ENCODE peak calls at places on chromosome 10, in nine cellular contexts. A is T-helper 1 cell; F is 8988T; R is type B pancreatic cell; H is central memory CD4-positive, alpha-beta T cell; E is endodermal cell; X is anterior cingulate cortex; G is mucosa of descending colon; O is GM13977. M is an unnamed sample.

GRCh38 chr10:100192350-100192749 is 6.5 kb upstream of the ERLIN1 start:
- DNase-seq in A (no peak), F (no peak), R (no peak), H (no peak), E (no peak), X (no peak), G (no peak), O (no peak), M (no peak)

GRCh38 chr10:97229322-97229721 is 43.6 kb upstream of the SLIT1 start:
- DNase-seq in A (no peak), F (no peak), R (no peak), H (no peak), E (no peak), X (no peak), G (no peak), O (no peak), M (no peak)

GRCh38 chr10:104937528-104937927 is 296.4 kb downstream of the SORCS3 start:
- DNase-seq in A (no peak), F (no peak), R (no peak), H (no peak), E (no peak), X (no peak), G (no peak), O (no peak), M (no peak)

GRCh38 chr10:128287099-128287498 is 160.9 kb upstream of the MKI67 start:
- DNase-seq in A (no peak), F (no peak), R (no peak), H (no peak), E (no peak), X (no peak), G (no peak), O (no peak), M (no peak)

GRCh38 chr10:102642553-102643345 is 1.5 kb upstream of the TRIM8 start:
- DNase-seq in A (peak; percentile 41), F (no peak), R (no peak), H (peak; percentile 63), E (peak; percentile 81), X (no peak), G (peak; percentile 80), O (peak; percentile 59), M (no peak)

GRCh38 chr10:110512461-110513187 is 14.9 kb downstream of the DUSP5 start:
- DNase-seq in A (no peak), F (no peak), R (no peak), H (no peak), E (no peak), X (no peak), G (no peak), O (no peak), M (no peak)

GRCh38 chr10:115572740-115573455 is 479.7 kb downstream of the ATRNL1 start:
- DNase-seq in A (no peak), F (peak; percentile 10), R (no peak), H (no peak), E (peak; percentile 80), X (no peak), G (no peak), O (no peak), M (peak; percentile 56)

GRCh38 chr10:79269969-79270368 is 77.3 kb upstream of the PPIF start:
- DNase-seq in A (no peak), F (no peak), R (no peak), H (no peak), E (no peak), X (no peak), G (no peak), O (no peak), M (no peak)

GRCh38 chr10:69549959-69550358 is 23.3 kb downstream of the NEUROG3 start:
- DNase-seq in A (no peak), F (no peak), R (no peak), H (no peak), E (no peak), X (no peak), G (no peak), O (no peak), M (no peak)

GRCh38 chr10:128078136-128078969 is 47.9 kb downstream of the MKI67 start:
- DNase-seq in A (no peak), F (peak; percentile 58), R (no peak), H (peak; percentile 25), E (peak; percentile 91), X (no peak), G (peak; percentile 69), O (peak; percentile 71), M (peak; percentile 83)

GRCh38 chr10:48523212-48523819 is 81.6 kb downstream of the ARHGAP22 start:
- DNase-seq in A (no peak), F (peak; percentile 69), R (peak; percentile 68), H (no peak), E (peak; percentile 89), X (no peak), G (no peak), O (no peak), M (peak; percentile 70)

GRCh38 chr10:43215758-43216455 is 51.0 kb downstream of the RASGEF1A start:
- DNase-seq in A (no peak), F (no peak), R (no peak), H (no peak), E (no peak), X (no peak), G (no peak), O (no peak), M (no peak)

GRCh38 chr10:95756796-95757657 is 1.1 kb downstream of the ENTPD1 start:
- DNase-seq in A (no peak), F (no peak), R (no peak), H (no peak), E (no peak), X (no peak), G (no peak), O (no peak), M (no peak)

GRCh38 chr10:94038024-94038423 is 44.3 kb downstream of the PLCE1 start:
- DNase-seq in A (no peak), F (no peak), R (no peak), H (no peak), E (peak; percentile 57), X (no peak), G (no peak), O (no peak), M (peak; percentile 16)

GRCh38 chr10:30782543-30783461 is 153.2 kb upstream of the LYZL2 start:
- DNase-seq in A (no peak), F (no peak), R (no peak), H (no peak), E (peak; percentile 47), X (no peak), G (no peak), O (peak; percentile 51), M (no peak)

GRCh38 chr10:103598654-103599115 is 105.2 kb downstream of the NEURL1 start:
- DNase-seq in A (no peak), F (peak; percentile 92), R (no peak), H (no peak), E (peak; percentile 88), X (peak; percentile 61), G (peak; percentile 66), O (peak; percentile 73), M (peak; percentile 90)

GRCh38 chr10:30637881-30638467 is 8.4 kb upstream of the LYZL2 start:
- DNase-seq in A (no peak), F (peak; percentile 18), R (no peak), H (no peak), E (peak; percentile 64), X (no peak), G (no peak), O (no peak), M (no peak)

GRCh38 chr10:70587045-70587658 is 15.4 kb downstream of the PRF1 start:
- DNase-seq in A (no peak), F (no peak), R (no peak), H (no peak), E (no peak), X (no peak), G (no peak), O (no peak), M (no peak)

GRCh38 chr10:13769926-13770325 is 183.2 kb downstream of the PRPF18 start:
- DNase-seq in A (no peak), F (no peak), R (no peak), H (no peak), E (no peak), X (no peak), G (no peak), O (no peak), M (no peak)

GRCh38 chr10:103281753-103282152 is 4.8 kb downstream of the INA start:
- DNase-seq in A (no peak), F (no peak), R (no peak), H (no peak), E (peak; percentile 93), X (peak; percentile 31), G (no peak), O (no peak), M (peak; percentile 83)

GRCh38 chr10:88149906-88150305 is 286.5 kb downstream of the PTEN start:
- DNase-seq in A (no peak), F (no peak), R (no peak), H (no peak), E (no peak), X (no peak), G (no peak), O (no peak), M (no peak)

GRCh38 chr10:71145352-71145945 is 66.9 kb upstream of the UNC5B start:
- DNase-seq in A (no peak), F (no peak), R (no peak), H (no peak), E (no peak), X (no peak), G (no peak), O (no peak), M (no peak)

GRCh38 chr10:9848981-9849380 is 1168.7 kb upstream of the CELF2 start:
- DNase-seq in A (no peak), F (no peak), R (no peak), H (no peak), E (no peak), X (no peak), G (no peak), O (no peak), M (no peak)

GRCh38 chr10:2986341-2986933 is 80.9 kb upstream of the PFKP start:
- DNase-seq in A (no peak), F (no peak), R (no peak), H (no peak), E (no peak), X (no peak), G (peak; percentile 77), O (no peak), M (no peak)

GRCh38 chr10:25125151-25125550 is 49.6 kb upstream of the GPR158 start:
- DNase-seq in A (no peak), F (no peak), R (no peak), H (no peak), E (peak; percentile 62), X (peak; percentile 27), G (no peak), O (no peak), M (peak; percentile 74)

GRCh38 chr10:95475827-95476481 is 85.2 kb downstream of the SORBS1 start:
- DNase-seq in A (no peak), F (no peak), R (no peak), H (no peak), E (peak; percentile 53), X (no peak), G (peak; percentile 91), O (no peak), M (no peak)

GRCh38 chr10:69614130-69614529 is 15.9 kb upstream of the FAM241B start:
- DNase-seq in A (no peak), F (no peak), R (no peak), H (no peak), E (no peak), X (no peak), G (no peak), O (no peak), M (no peak)

GRCh38 chr10:82757907-82758306 is 882.9 kb downstream of the NRG3 start:
- DNase-seq in A (no peak), F (no peak), R (no peak), H (no peak), E (no peak), X (no peak), G (no peak), O (no peak), M (no peak)

GRCh38 chr10:92146781-92147180 is 144.1 kb downstream of the CPEB3 start:
- DNase-seq in A (no peak), F (no peak), R (no peak), H (no peak), E (no peak), X (no peak), G (no peak), O (no peak), M (no peak)

GRCh38 chr10:119029613-119030420 is at the start of gene NANOS1:
- DNase-seq in A (no peak), F (peak; percentile 37), R (peak; percentile 75), H (peak; percentile 9), E (peak; percentile 84), X (no peak), G (peak; percentile 68), O (peak; percentile 57), M (peak; percentile 59)

GRCh38 chr10:110074986-110075664 is 67.3 kb downstream of the ADD3 start:
- DNase-seq in A (no peak), F (no peak), R (no peak), H (no peak), E (no peak), X (no peak), G (no peak), O (no peak), M (no peak)

M was measured in iPS-NIHi11.